ENCODE peak calls at places on chromosomes 7 and 10, in eight cellular contexts. E is fibroblast of villous mesenchyme; O is cardiac fibroblast; N is tibial artery; I is NB4; D is breast epithelium; Z is CD4-positive, alpha-beta T cell; R is right lobe of liver. X is an unnamed sample.

GRCh38 chr10:33899578-33900531 is 565.4 kb upstream of the NRP1 start:
- DNase-seq in N (no peak), E (peak; percentile 14), Z (no peak), O (peak; percentile 76), D (no peak), R (no peak), I (no peak), X (peak; percentile 54)

GRCh38 chr7:55236454-55236853 is 128.7 kb upstream of the LANCL2 start:
- DNase-seq in E (no peak), I (no peak), D (no peak), R (no peak), Z (no peak), N (no peak), O (no peak), X (no peak)

GRCh38 chr7:36224916-36225858 is 72.1 kb downstream of the EEPD1 start:
- DNase-seq in D (no peak), R (no peak), O (peak; percentile 34), N (no peak), E (peak; percentile 70), I (no peak), Z (no peak), X (peak; percentile 71)

GRCh38 chr7:129401228-129401967 is 32.8 kb upstream of the STRIP2 start:
- DNase-seq in I (peak; percentile 96), R (no peak), E (peak; percentile 15), O (no peak), D (no peak), Z (no peak), N (no peak), X (peak; percentile 10)

GRCh38 chr10:48302515-48303476 is 3.7 kb upstream of the MAPK8 start:
- DNase-seq in Z (no peak), I (no peak), E (no peak), O (no peak), N (no peak), R (no peak), D (no peak), X (no peak)

GRCh38 chr10:97319671-97320479 is 804 bp downstream of the FRAT1 start:
- DNase-seq in I (peak; percentile 91), R (peak; percentile 87), Z (peak; percentile 57), O (no peak), N (no peak), E (no peak), D (no peak), X (peak; percentile 14)

GRCh38 chr7:125412890-125413665 is 483.5 kb upstream of the POT1 start:
- DNase-seq in D (no peak), N (no peak), E (no peak), R (no peak), I (no peak), O (no peak), Z (no peak), X (no peak)

GRCh38 chr7:158107806-158108205 is 479.8 kb downstream of the PTPRN2 start:
- DNase-seq in D (no peak), Z (no peak), R (no peak), I (no peak), N (no peak), E (no peak), O (no peak), X (no peak)

GRCh38 chr7:121019018-121019417 is 30.5 kb downstream of the CPED1 start:
- DNase-seq in N (no peak), O (peak; percentile 78), E (peak; percentile 89), I (peak; percentile 9), Z (no peak), D (no peak), R (no peak), X (peak; percentile 83)

GRCh38 chr10:77310288-77310687 is 327.3 kb downstream of the KCNMA1 start:
- DNase-seq in Z (no peak), R (no peak), E (no peak), O (no peak), N (no peak), I (no peak), D (no peak), X (no peak)

GRCh38 chr7:123621707-123622106 is 20.1 kb downstream of the ASB15 start:
- DNase-seq in D (no peak), I (no peak), N (no peak), O (no peak), R (no peak), E (no peak), Z (no peak), X (no peak)

GRCh38 chr7:26850193-26850651 is 14.2 kb downstream of the SKAP2 start:
- DNase-seq in I (no peak), R (no peak), Z (no peak), N (no peak), O (no peak), E (peak; percentile 34), D (no peak), X (peak; percentile 0)

GRCh38 chr10:129792864-129793263 is 171.2 kb downstream of the EBF3 start:
- DNase-seq in E (no peak), I (no peak), Z (no peak), O (no peak), R (no peak), D (no peak), N (no peak), X (no peak)

GRCh38 chr7:92354214-92354613 is 93.1 kb upstream of the GATAD1 start:
- DNase-seq in I (no peak), E (no peak), N (no peak), Z (no peak), O (no peak), R (no peak), D (no peak), X (no peak)

GRCh38 chr7:46532571-46532970 is 611.5 kb upstream of the IGFBP3 start:
- DNase-seq in N (no peak), I (no peak), D (no peak), E (no peak), Z (no peak), R (no peak), O (no peak), X (no peak)

GRCh38 chr10:125005312-125006187 is 63.6 kb downstream of the ZRANB1 start:
- DNase-seq in R (peak; percentile 46), D (no peak), E (no peak), N (peak; percentile 13), Z (no peak), O (no peak), I (no peak), X (no peak)

GRCh38 chr7:7681191-7681935 is 37.0 kb downstream of the RPA3 start:
- DNase-seq in E (peak; percentile 74), I (peak; percentile 77), N (peak; percentile 41), O (peak; percentile 77), Z (peak; percentile 13), R (no peak), D (no peak), X (peak; percentile 85)

GRCh38 chr7:79149831-79150230 is 303.6 kb downstream of the MAGI2 start:
- DNase-seq in Z (no peak), D (no peak), I (no peak), R (no peak), N (no peak), O (peak; percentile 2), E (peak; percentile 38), X (no peak)

GRCh38 chr10:74991435-74991834 is 120.0 kb upstream of the SAMD8 start:
- DNase-seq in Z (no peak), O (peak; percentile 21), I (peak; percentile 41), R (no peak), N (no peak), E (no peak), D (no peak), X (peak; percentile 29)
- TF ChIP-seq CTCF in Z (peak; percentile 32), O (peak; percentile 49), I (peak; percentile 31), R (peak; percentile 19), N (no peak), E (peak; percentile 55), D (no peak), X (peak; percentile 43)

GRCh38 chr7:115676080-115676479 is 354.5 kb downstream of the TFEC start:
- DNase-seq in O (peak; percentile 63), E (peak; percentile 60), R (no peak), I (peak; percentile 20), N (peak; percentile 20), D (no peak), Z (no peak), X (peak; percentile 80)
- TF ChIP-seq CTCF in O (no peak), E (peak; percentile 37), R (peak; percentile 23), I (no peak), N (no peak), D (no peak), Z (no peak), X (peak; percentile 70)

GRCh38 chr7:74709880-74710671 is 52.6 kb downstream of the GTF2I start:
- DNase-seq in N (no peak), O (peak; percentile 4), Z (no peak), I (peak; percentile 48), D (no peak), R (no peak), E (no peak), X (peak; percentile 30)
- TF ChIP-seq CTCF in N (no peak), O (no peak), Z (no peak), I (peak; percentile 16), D (no peak), R (peak; percentile 35), E (peak; percentile 5), X (peak; percentile 41)

GRCh38 chr10:59968705-59969104 is 62.3 kb upstream of the CCDC6 start:
- DNase-seq in O (no peak), R (no peak), E (no peak), D (no peak), N (no peak), I (no peak), Z (no peak), X (no peak)

GRCh38 chr10:59971915-59972314 is 65.6 kb upstream of the CCDC6 start:
- DNase-seq in R (no peak), D (no peak), I (no peak), E (peak; percentile 8), Z (no peak), N (no peak), O (peak; percentile 66), X (peak; percentile 40)

GRCh38 chr10:59967079-59967478 is 60.7 kb upstream of the CCDC6 start:
- DNase-seq in I (no peak), E (no peak), N (no peak), D (no peak), Z (no peak), R (no peak), O (no peak), X (peak; percentile 3)

GRCh38 chr10:59965899-59966650 is 59.7 kb upstream of the CCDC6 start:
- DNase-seq in Z (no peak), O (no peak), I (no peak), N (no peak), D (no peak), R (no peak), E (no peak), X (no peak)

DNA sequence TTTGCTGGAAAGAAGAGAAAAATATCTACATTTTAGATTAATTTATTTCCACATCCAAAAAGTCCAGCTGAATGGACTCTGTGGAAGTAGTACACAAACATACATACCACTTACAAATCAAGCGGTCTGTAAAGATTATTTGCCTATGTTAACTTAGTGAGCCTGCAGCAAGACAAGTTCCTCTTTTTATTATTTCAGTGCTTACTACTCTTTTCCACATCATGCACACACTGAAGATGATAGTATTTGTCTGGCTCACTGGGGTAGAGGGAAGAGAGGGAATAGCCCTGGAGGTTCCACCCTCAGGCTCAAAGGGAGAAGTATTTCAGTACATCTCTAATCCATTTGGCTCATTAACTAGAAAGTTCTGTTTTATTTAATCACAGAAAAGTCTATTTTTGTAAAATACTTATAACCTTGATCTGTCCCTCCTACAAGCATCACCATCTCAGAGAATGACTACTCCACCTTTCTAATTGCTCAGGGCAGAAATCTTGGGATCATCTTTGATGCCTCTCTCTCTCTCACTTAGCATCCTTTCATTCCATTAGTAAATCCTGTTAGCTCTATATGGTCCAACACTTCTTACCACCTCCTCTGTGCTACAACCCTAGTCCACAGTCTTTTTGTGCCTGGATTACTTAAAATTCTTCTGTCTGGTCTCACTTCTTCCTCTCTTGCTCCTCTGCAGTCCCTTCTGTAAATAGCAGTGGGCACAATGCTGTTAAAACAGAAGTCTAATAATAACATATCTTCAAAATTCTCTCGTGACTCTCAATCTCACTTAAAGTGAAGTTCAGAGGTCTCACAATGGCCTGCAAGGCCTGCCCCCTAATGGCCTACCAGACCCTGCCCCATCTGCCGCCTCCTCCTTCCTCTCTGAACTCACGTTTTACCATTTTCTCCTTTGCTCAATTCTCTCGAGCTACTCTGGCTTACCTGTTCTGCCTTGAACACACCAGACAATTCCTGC is 64.3 kb upstream of the CCDC6 start:
- DNase-seq in E (no peak), Z (no peak), O (no peak), N (no peak), D (no peak), R (no peak), I (peak; percentile 13), X (no peak)
- TF ChIP-seq CTCF in E (no peak), Z (no peak), O (no peak), N (no peak), D (no peak), R (no peak), I (no peak), X (no peak)